ENCODE peak calls at places on chromosomes 7 and 10, in seven cellular contexts. G is GM12878, Q is HepG2, O is SK-N-SH, L is H1, K is GM12891, J is K562. W is an unnamed sample.

GRCh38 chr7:100419660-100420226 is 8.8 kb downstream of the ZCWPW1 start:
- DNase-seq in G (no peak), Q (no peak), O (no peak), L (no peak), K (no peak), J (no peak), W (no peak)

GRCh38 chr10:3887885-3888476 is 103.0 kb upstream of the KLF6 start:
- DNase-seq in G (peak), Q (no peak), O (no peak), L (no peak), K (no peak), J (no peak), W (peak)

GRCh38 chr7:34087892-34088891 is 182.9 kb downstream of the BMPER start:
- DNase-seq in G (no peak), Q (peak), O (peak), L (peak), K (no peak), J (peak), W (no peak)

GRCh38 chr7:41047192-41047591 is 655.7 kb downstream of the INHBA start:
- DNase-seq in G (no peak), Q (no peak), O (no peak), L (peak), K (no peak), J (no peak), W (no peak)

GRCh38 chr7:84258628-84259027 is 64.0 kb upstream of the SEMA3A start:
- DNase-seq in G (no peak), Q (no peak), O (no peak), L (no peak), K (no peak), J (no peak), W (no peak)

GRCh38 chr10:93058139-93058538 is 2.5 kb upstream of the CYP26C1 start:
- DNase-seq in G (no peak), Q (no peak), O (no peak), L (no peak), K (no peak), J (no peak), W (no peak)

GRCh38 chr10:61822781-61823230 is 78.7 kb upstream of the ARID5B start:
- DNase-seq in G (no peak), Q (no peak), O (no peak), L (no peak), K (no peak), J (peak), W (no peak)

GRCh38 chr7:70489808-70490207 is 642.1 kb upstream of the GALNT17 start:
- DNase-seq in G (no peak), Q (no peak), O (no peak), L (no peak), K (no peak), J (no peak), W (no peak)

GRCh38 chr10:70417568-70417967 is 13.6 kb downstream of the EIF4EBP2 start:
- DNase-seq in G (no peak), Q (no peak), O (no peak), L (no peak), K (no peak), J (no peak), W (no peak)

GRCh38 chr7:141708053-141708452 is at the start of gene WEE2:
- DNase-seq in G (no peak), Q (no peak), O (no peak), L (no peak), K (no peak), J (no peak), W (no peak)

GRCh38 chr7:74028321-74028812 is 394 bp downstream of the ELN start:
- DNase-seq in G (no peak), Q (no peak), O (no peak), L (no peak), K (no peak), J (no peak), W (no peak)

GRCh38 chr7:106911959-106912358 is 46.9 kb downstream of the PIK3CG start:
- DNase-seq in G (no peak), Q (no peak), O (no peak), L (no peak), K (no peak), J (no peak), W (no peak)

GRCh38 chr7:116271161-116271979 is 61.0 kb downstream of the TES start:
- DNase-seq in G (no peak), Q (no peak), O (no peak), L (no peak), K (no peak), J (no peak), W (no peak)

GRCh38 chr7:77331938-77332695 is 84.0 kb downstream of the GSAP start:
- DNase-seq in G (peak), Q (peak), O (peak), L (no peak), K (peak), J (peak), W (peak)

GRCh38 chr7:123795917-123796316 is 47.1 kb upstream of the WASL start:
- DNase-seq in G (no peak), Q (peak), O (no peak), L (no peak), K (no peak), J (no peak), W (no peak)

GRCh38 chr10:26486985-26487850 is 49.1 kb downstream of the APBB1IP start:
- DNase-seq in G (peak), Q (peak), O (no peak), L (no peak), K (no peak), J (no peak), W (no peak)

GRCh38 chr7:107505997-107506682 is 36.3 kb downstream of the GPR22 start:
- DNase-seq in G (no peak), Q (peak), O (no peak), L (no peak), K (no peak), J (peak), W (no peak)

GRCh38 chr10:78895469-78895868 is 173.3 kb upstream of the ZMIZ1 start:
- DNase-seq in G (no peak), Q (no peak), O (no peak), L (no peak), K (no peak), J (no peak), W (no peak)

GRCh38 chr7:37732253-37732652 is 48.7 kb downstream of the GPR141 start:
- DNase-seq in G (peak), Q (peak), O (peak), L (peak), K (peak), J (peak), W (no peak)

GRCh38 chr7:121480566-121481335 is 84.6 kb upstream of the FAM3C start:
- DNase-seq in G (no peak), Q (no peak), O (no peak), L (no peak), K (no peak), J (no peak), W (no peak)

GRCh38 chr10:125936331-125936730 is 40.0 kb downstream of the FANK1 start:
- DNase-seq in G (no peak), Q (no peak), O (no peak), L (no peak), K (no peak), J (no peak), W (no peak)

GRCh38 chr10:133249975-133250754 is 12.5 kb downstream of the VENTX start:
- DNase-seq in G (no peak), Q (no peak), O (no peak), L (no peak), K (no peak), J (no peak), W (no peak)

GRCh38 chr10:24706479-24707118 is 17.1 kb downstream of the ARHGAP21 start:
- DNase-seq in G (no peak), Q (peak), O (peak), L (no peak), K (no peak), J (peak), W (no peak)

GRCh38 chr7:44150466-44150832 is 9.3 kb upstream of the MYL7 start:
- DNase-seq in G (peak), Q (no peak), O (peak), L (no peak), K (peak), J (no peak), W (no peak)

GRCh38 chr10:101063548-101064414 is 2.0 kb downstream of the KAZALD1 start:
- DNase-seq in G (no peak), Q (no peak), O (no peak), L (no peak), K (no peak), J (no peak), W (no peak)

GRCh38 chr10:131819241-131820072 is 81.4 kb upstream of the PPP2R2D start:
- DNase-seq in G (no peak), Q (no peak), O (peak), L (peak), K (peak), J (no peak), W (no peak)

GRCh38 chr10:33901166-33901565 is 566.7 kb upstream of the NRP1 start:
- DNase-seq in G (no peak), Q (no peak), O (no peak), L (no peak), K (no peak), J (no peak), W (no peak)

GRCh38 chr10:22489467-22489866 is 144.2 kb downstream of the SPAG6 start:
- DNase-seq in G (no peak), Q (no peak), O (no peak), L (no peak), K (no peak), J (no peak), W (no peak)

GRCh38 chr10:33465747-33466146 is 131.3 kb upstream of the NRP1 start:
- DNase-seq in G (no peak), Q (no peak), O (no peak), L (no peak), K (no peak), J (no peak), W (no peak)

GRCh38 chr7:1692500-1693418 is 22.7 kb downstream of the ELFN1 start:
- DNase-seq in G (no peak), Q (no peak), O (peak), L (peak), K (no peak), J (no peak), W (no peak)

DNA sequence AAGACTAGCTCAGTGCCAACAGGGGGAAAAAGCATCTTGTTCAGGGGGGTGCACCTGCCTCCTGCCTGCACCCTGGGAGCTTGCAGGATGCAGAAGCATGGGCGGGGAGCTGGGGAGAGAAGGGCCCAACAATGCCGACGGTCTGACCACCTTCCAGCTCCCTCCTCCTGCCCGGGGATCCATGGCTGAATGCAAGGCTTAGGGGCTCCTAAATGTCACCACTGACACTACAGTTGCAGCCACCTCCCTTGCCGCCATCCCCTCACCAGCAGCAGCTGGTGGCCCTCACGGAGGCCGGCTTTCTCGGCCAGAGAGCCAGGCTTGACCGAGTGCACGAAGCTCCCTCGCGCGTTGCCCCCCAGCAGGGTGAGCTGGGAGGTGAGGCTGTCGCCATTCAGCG is 78.8 kb upstream of the GNA12 start:
- DNase-seq in G (no peak), Q (no peak), O (no peak), L (no peak), K (no peak), J (no peak), W (no peak)
- TF ChIP-seq TAF1 in G (no peak), Q (no peak), O (no peak), L (no peak), K (no peak), J (no peak), W (no peak)

GRCh38 chr10:20888620-20889337 is 8.3 kb downstream of the NEBL start:
- DNase-seq in G (no peak), Q (no peak), O (peak), L (no peak), K (no peak), J (no peak), W (no peak)

GRCh38 chr10:20891338-20891714 is 5.8 kb downstream of the NEBL start:
- DNase-seq in G (no peak), Q (no peak), O (no peak), L (no peak), K (no peak), J (peak), W (no peak)

GRCh38 chr10:20887706-20888535 is 9.2 kb downstream of the NEBL start:
- DNase-seq in G (no peak), Q (no peak), O (peak), L (no peak), K (no peak), J (no peak), W (no peak)

GRCh38 chr10:20890491-20891337 is 6.4 kb downstream of the NEBL start:
- DNase-seq in G (no peak), Q (no peak), O (no peak), L (no peak), K (no peak), J (peak), W (no peak)

GRCh38 chr10:20890009-20890408 is 7.1 kb downstream of the NEBL start:
- DNase-seq in G (no peak), Q (no peak), O (no peak), L (no peak), K (no peak), J (no peak), W (no peak)
- TF ChIP-seq TAF1 in G (no peak), Q (no peak), O (no peak), L (no peak), K (no peak), J (no peak), W (no peak)

DNA sequence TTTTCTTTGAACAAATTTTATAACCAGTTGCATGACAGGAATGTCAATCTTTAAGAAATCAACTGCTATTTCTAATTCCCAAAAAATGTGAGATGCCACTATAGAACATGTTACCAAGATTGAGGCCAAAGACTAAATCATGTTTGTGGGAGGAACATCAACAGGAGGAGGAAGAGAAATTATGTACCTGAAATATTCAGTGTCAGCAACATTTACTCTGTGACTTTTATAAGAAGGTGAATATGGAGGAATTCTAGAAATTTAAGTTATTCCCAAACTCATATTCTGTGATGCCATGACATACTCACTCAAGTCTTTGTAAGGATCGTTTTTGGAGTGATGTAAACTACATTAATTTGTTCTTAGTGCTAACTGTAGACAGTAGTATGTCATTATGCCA is 408.4 kb downstream of the SH2D4B start:
- DNase-seq in G (no peak), Q (no peak), O (no peak), L (no peak), K (no peak), J (no peak), W (no peak)
- TF ChIP-seq TAF1 in G (no peak), Q (no peak), O (no peak), L (no peak), K (no peak), J (no peak), W (no peak)

GRCh38 chr7:139658919-139659675 is 118.7 kb downstream of the HIPK2 start:
- DNase-seq in G (no peak), Q (peak), O (no peak), L (no peak), K (no peak), J (no peak), W (no peak)

GRCh38 chr7:139661043-139661440 is 116.8 kb downstream of the HIPK2 start:
- DNase-seq in G (no peak), Q (no peak), O (no peak), L (no peak), K (no peak), J (no peak), W (no peak)

GRCh38 chr7:139659922-139660316 is 117.9 kb downstream of the HIPK2 start:
- DNase-seq in G (no peak), Q (peak), O (no peak), L (no peak), K (no peak), J (no peak), W (no peak)

GRCh38 chr7:139661875-139662274 is 115.9 kb downstream of the HIPK2 start:
- DNase-seq in G (no peak), Q (no peak), O (no peak), L (no peak), K (no peak), J (no peak), W (no peak)

GRCh38 chr7:139660317-139661042 is 117.3 kb downstream of the HIPK2 start:
- DNase-seq in G (no peak), Q (peak), O (no peak), L (no peak), K (no peak), J (peak), W (no peak)
- TF ChIP-seq TAF1 in G (no peak), Q (no peak), O (no peak), L (no peak), K (no peak), J (no peak), W (no peak)

DNA sequence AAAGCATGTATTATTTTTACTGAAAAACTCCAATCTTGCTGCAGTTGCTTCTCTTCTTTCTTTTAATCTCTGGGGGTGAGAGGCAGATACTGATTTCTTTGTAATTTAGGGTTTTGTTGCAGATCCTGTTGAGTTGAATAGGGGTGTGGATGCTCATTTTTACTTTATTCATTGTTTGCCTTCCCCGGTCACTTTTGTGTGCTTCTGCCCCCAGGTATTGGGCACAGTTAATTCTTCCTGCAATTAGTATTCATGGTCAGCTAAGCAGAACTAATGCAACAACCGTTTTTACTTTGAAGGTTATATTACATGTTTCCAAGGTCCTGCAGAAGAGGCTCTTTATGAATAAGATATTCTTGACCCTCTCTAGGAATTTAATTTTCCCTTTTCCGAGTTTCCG is 96.4 kb downstream of the BUB3 start:
- DNase-seq in G (no peak), Q (no peak), O (no peak), L (no peak), K (no peak), J (no peak), W (no peak)
- TF ChIP-seq TAF1 in G (no peak), Q (no peak), O (no peak), L (no peak), K (no peak), J (no peak), W (no peak)

GRCh38 chr10:30118590-30118989 is 59.2 kb upstream of the JCAD start:
- DNase-seq in G (no peak), Q (peak), O (no peak), L (no peak), K (no peak), J (no peak), W (no peak)
- TF ChIP-seq TAF1 in G (no peak), Q (no peak), O (no peak), L (no peak), K (no peak), J (no peak), W (no peak)

GRCh38 chr7:151761256-151761655 is 115.7 kb downstream of the PRKAG2 start:
- DNase-seq in G (no peak), Q (no peak), O (no peak), L (no peak), K (no peak), J (peak), W (no peak)

GRCh38 chr7:151761957-151762356 is 115.0 kb downstream of the PRKAG2 start:
- DNase-seq in G (no peak), Q (no peak), O (no peak), L (no peak), K (no peak), J (no peak), W (no peak)

GRCh38 chr7:151757274-151757673 is 119.6 kb downstream of the PRKAG2 start:
- DNase-seq in G (no peak), Q (no peak), O (no peak), L (no peak), K (no peak), J (no peak), W (no peak)

GRCh38 chr7:151758994-151759540 is 117.8 kb downstream of the PRKAG2 start:
- DNase-seq in G (no peak), Q (no peak), O (no peak), L (no peak), K (no peak), J (no peak), W (no peak)

GRCh38 chr7:151759591-151760042 is 117.3 kb downstream of the PRKAG2 start:
- DNase-seq in G (no peak), Q (peak), O (peak), L (peak), K (peak), J (peak), W (peak)
- TF ChIP-seq TAF1 in G (no peak), Q (no peak), O (no peak), L (no peak), K (no peak), J (no peak), W (no peak)

GRCh38 chr7:158261362-158262235 is 326.0 kb downstream of the PTPRN2 start:
- DNase-seq in G (no peak), Q (no peak), O (no peak), L (no peak), K (no peak), J (no peak), W (no peak)

GRCh38 chr7:158264881-158265742 is 322.5 kb downstream of the PTPRN2 start:
- DNase-seq in G (no peak), Q (no peak), O (no peak), L (no peak), K (no peak), J (no peak), W (no peak)

GRCh38 chr7:158262284-158263109 is 325.1 kb downstream of the PTPRN2 start:
- DNase-seq in G (no peak), Q (no peak), O (no peak), L (no peak), K (no peak), J (no peak), W (no peak)

GRCh38 chr7:158263964-158264748 is 323.5 kb downstream of the PTPRN2 start:
- DNase-seq in G (no peak), Q (peak), O (no peak), L (no peak), K (no peak), J (no peak), W (no peak)

DNA sequence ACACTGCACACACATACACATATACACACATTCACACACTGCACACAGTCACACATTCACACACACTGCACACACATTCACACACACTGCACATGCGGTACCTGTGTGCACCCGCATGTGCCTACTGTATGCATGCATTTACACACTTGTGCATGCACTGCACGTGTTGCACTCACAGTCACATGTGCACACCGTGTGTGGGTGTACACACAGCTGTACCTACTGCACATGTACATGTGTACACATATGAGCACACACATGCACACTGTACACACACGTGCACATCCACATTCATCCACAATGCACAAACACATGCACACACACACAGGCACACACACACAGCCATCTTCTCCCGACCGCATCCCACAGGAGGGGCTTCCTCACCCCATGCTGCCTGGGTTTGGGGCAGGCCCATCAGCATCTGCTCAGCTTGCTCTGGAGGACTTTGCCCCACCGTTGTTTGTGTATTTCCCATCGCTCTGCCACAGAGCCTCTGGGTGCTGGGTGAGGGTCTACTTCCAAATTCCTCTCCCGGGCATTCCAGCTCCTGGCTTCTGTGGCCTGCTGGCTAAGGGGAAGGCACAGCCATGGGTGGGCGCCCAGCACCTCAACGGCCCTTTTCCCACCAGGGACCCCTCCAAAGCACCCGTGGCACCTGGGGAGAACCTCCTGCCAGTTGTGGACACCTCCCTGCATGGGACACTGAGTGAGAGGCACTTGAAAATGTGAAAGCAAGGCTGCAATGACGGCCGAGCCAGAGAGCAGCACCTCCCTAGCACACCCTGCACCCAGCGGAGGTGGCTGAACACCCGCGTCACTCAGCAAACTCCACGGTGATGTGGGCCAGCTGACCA is 324.3 kb downstream of the PTPRN2 start:
- DNase-seq in G (no peak), Q (peak), O (no peak), L (no peak), K (no peak), J (no peak), W (no peak)
- TF ChIP-seq TAF1 in G (no peak), Q (no peak), O (no peak), L (no peak), K (no peak), J (no peak), W (no peak)